ENCODE peak calls at places on chromosomes 12 and 14, in five cellular contexts. A, B, F, G and O are unnamed samples.

GRCh38 chr12:43957732-43958131 is 121.9 kb downstream of the TMEM117 start:
- DNase-seq in A (peak; percentile 31), B (no peak), F (peak; percentile 59), G (peak; percentile 2), O (peak; percentile 48)

GRCh38 chr14:99619873-99620834 is 16.1 kb upstream of the CCDC85C start:
- DNase-seq in A (no peak), B (no peak), F (peak; percentile 61), G (no peak), O (no peak)

GRCh38 chr12:109099426-109100020 is 2.1 kb downstream of the UNG start:
- DNase-seq in A (no peak), B (no peak), F (no peak), G (no peak), O (no peak)

GRCh38 chr12:65602579-65603295 is 221.5 kb upstream of the HMGA2 start:
- DNase-seq in A (peak; percentile 62), B (no peak), F (peak; percentile 80), G (peak; percentile 67), O (peak; percentile 88)

GRCh38 chr12:100661300-100661951 is 87.9 kb downstream of the GAS2L3 start:
- DNase-seq in A (no peak), B (no peak), F (no peak), G (no peak), O (no peak)

GRCh38 chr12:21502164-21502496 is 541 bp downstream of the GOLT1B start:
- DNase-seq in A (no peak), B (no peak), F (no peak), G (peak; percentile 44), O (no peak)

GRCh38 chr12:126734738-126735137 is 1532.2 kb upstream of the TMEM132C start:
- DNase-seq in A (no peak), B (no peak), F (peak; percentile 67), G (no peak), O (no peak)

GRCh38 chr12:101671157-101671791 is 26.2 kb upstream of the CHPT1 start:
- DNase-seq in A (no peak), B (no peak), F (no peak), G (peak; percentile 21), O (no peak)

GRCh38 chr14:36268957-36269734 is 51.3 kb downstream of the MBIP start:
- DNase-seq in A (no peak), B (no peak), F (peak; percentile 90), G (no peak), O (no peak)

GRCh38 chr14:91361236-91361811 is 56.3 kb downstream of the CCDC88C start:
- DNase-seq in A (peak; percentile 67), B (no peak), F (no peak), G (no peak), O (no peak)

GRCh38 chr12:124915249-124916236 is 1.1 kb upstream of the UBC start:
- DNase-seq in A (no peak), B (peak; percentile 31), F (peak; percentile 79), G (no peak), O (peak; percentile 81)

GRCh38 chr14:32342854-32343200 is 13.7 kb downstream of the AKAP6 start:
- DNase-seq in A (no peak), B (no peak), F (peak; percentile 27), G (no peak), O (no peak)

GRCh38 chr12:121300083-121300819 is 3.7 kb upstream of the CAMKK2 start:
- DNase-seq in A (no peak), B (no peak), F (no peak), G (no peak), O (no peak)

GRCh38 chr12:66823857-66824570 is 145.1 kb upstream of the GRIP1 start:
- DNase-seq in A (no peak), B (no peak), F (no peak), G (no peak), O (no peak)

GRCh38 chr14:100192250-100192671 is 32.8 kb upstream of the DEGS2 start:
- DNase-seq in A (no peak), B (no peak), F (no peak), G (peak; percentile 17), O (no peak)

GRCh38 chr12:116434155-116435065 is 124.8 kb upstream of the MAP1LC3B2 start:
- DNase-seq in A (no peak), B (no peak), F (peak; percentile 77), G (no peak), O (peak; percentile 61)

GRCh38 chr12:55443776-55444175 is at the start of gene OR6C2:
- DNase-seq in A (no peak), B (no peak), F (no peak), G (no peak), O (no peak)

GRCh38 chr14:91228112-91229004 is 16.1 kb downstream of the GPR68 start:
- DNase-seq in A (no peak), B (peak; percentile 78), F (no peak), G (peak; percentile 92), O (no peak)

GRCh38 chr12:109153711-109154434 is 37.5 kb downstream of the ACACB start:
- DNase-seq in A (peak; percentile 52), B (no peak), F (peak; percentile 51), G (peak; percentile 7), O (no peak)

GRCh38 chr12:66061557-66062279 is 68.8 kb downstream of the LLPH start:
- DNase-seq in A (no peak), B (no peak), F (peak; percentile 50), G (no peak), O (no peak)

GRCh38 chr12:56256326-56256960 is 1.7 kb downstream of the ANKRD52 start:
- DNase-seq in A (no peak), B (no peak), F (peak; percentile 27), G (no peak), O (no peak)

GRCh38 chr12:26452511-26452910 is 257.1 kb downstream of the SSPN start:
- DNase-seq in A (no peak), B (no peak), F (no peak), G (no peak), O (no peak)

GRCh38 chr12:122422769-122423257 is 344 bp upstream of the CLIP1 start:
- DNase-seq in A (no peak), B (peak; percentile 6), F (peak; percentile 64), G (peak; percentile 66), O (peak; percentile 68)

GRCh38 chr14:93081875-93082570 is 33.7 kb downstream of the ITPK1 start:
- DNase-seq in A (no peak), B (no peak), F (no peak), G (peak; percentile 31), O (no peak)

GRCh38 chr14:65948302-65948701 is 535.8 kb downstream of the FUT8 start:
- DNase-seq in A (no peak), B (no peak), F (no peak), G (no peak), O (no peak)

GRCh38 chr12:116459921-116460666 is 99.1 kb upstream of the MAP1LC3B2 start:
- DNase-seq in A (no peak), B (no peak), F (no peak), G (no peak), O (no peak)

GRCh38 chr12:102197789-102198188 is at the start of gene PMCH:
- DNase-seq in A (no peak), B (no peak), F (no peak), G (no peak), O (no peak)

GRCh38 chr12:30753761-30754382 is 879 bp downstream of the CAPRIN2 start:
- DNase-seq in A (no peak), B (no peak), F (peak; percentile 2), G (no peak), O (no peak)